ENCODE peak calls at places on chromosomes 5 and 9, in seven cellular contexts. E is ELF-1, H is GM12865, T is epithelial cell of esophagus, A is colonic mucosa, X is SHP77, Y is ACHN. K is an unnamed sample.

GRCh38 chr5:132209901-132210545 is 17.6 kb downstream of the P4HA2 start:
- DNase-seq in E (no peak), H (no peak), T (no peak), A (no peak), X (no peak), Y (no peak), K (no peak)

GRCh38 chr5:1515311-1515920 is 8.3 kb downstream of the LPCAT1 start:
- DNase-seq in E (peak; percentile 18), H (no peak), T (no peak), A (peak; percentile 16), X (no peak), Y (no peak), K (no peak)

GRCh38 chr9:78278177-78278777 is 18.6 kb upstream of the PSAT1 start:
- DNase-seq in E (no peak), H (no peak), T (peak; percentile 80), A (no peak), X (no peak), Y (no peak), K (no peak)

GRCh38 chr5:120447706-120448239 is 16.3 kb upstream of the PRR16 start:
- DNase-seq in E (no peak), H (no peak), T (peak; percentile 66), A (no peak), X (no peak), Y (peak; percentile 33), K (no peak)

GRCh38 chr5:2009986-2010914 is 127.5 kb upstream of the IRX4 start:
- DNase-seq in E (no peak), H (no peak), T (no peak), A (no peak), X (no peak), Y (no peak), K (no peak)

GRCh38 chr5:163565931-163566608 is 60.7 kb downstream of the MAT2B start:
- DNase-seq in E (peak; percentile 89), H (peak; percentile 40), T (peak; percentile 33), A (peak; percentile 27), X (peak; percentile 14), Y (peak; percentile 6), K (no peak)

GRCh38 chr9:125142560-125143376 is 560 bp downstream of the SCAI start:
- DNase-seq in E (peak; percentile 15), H (peak; percentile 29), T (peak; percentile 11), A (peak; percentile 28), X (no peak), Y (no peak), K (no peak)

GRCh38 chr9:466749-467148 is 252.1 kb downstream of the DOCK8 start:
- DNase-seq in E (no peak), H (no peak), T (no peak), A (no peak), X (no peak), Y (no peak), K (no peak)

GRCh38 chr9:122213589-122214413 is 15.0 kb downstream of the LHX6 start:
- DNase-seq in E (peak; percentile 91), H (peak; percentile 17), T (peak; percentile 87), A (peak; percentile 64), X (peak; percentile 92), Y (peak; percentile 53), K (no peak)